ENCODE peak calls at places on chromosomes 5 and 9, in ten cellular contexts. Y is heart left ventricle, E is IMR-90, A is psoas muscle, P is lower lobe of right lung, Z is heart right ventricle, T is uterus, W is upper lobe of right lung, Q is left lung, D is hepatocyte. F is an unnamed sample. For H3K4me1, the result is how much of the 10 kb centered on the place peaks cover.

GRCh38 chr5:143652104-143652700 is 159.8 kb upstream of the HMHB1 start:
- DNase-seq in Y (no peak), E (peak), A (no peak), P (no peak), Z (no peak), T (no peak), W (no peak), Q (no peak), D (no peak), F (no peak)

GRCh38 chr5:172910828-172911627 is 48.2 kb upstream of the RPL26L1 start:
- DNase-seq in Y (peak), E (peak), A (peak), P (peak), Z (peak), T (peak), W (peak), Q (peak), D (peak), F (peak)

GRCh38 chr9:112755059-112755458 is 4.5 kb downstream of the SNX30 start:
- DNase-seq in Y (no peak), E (peak), A (no peak), P (no peak), Z (no peak), T (no peak), W (no peak), Q (no peak), D (no peak), F (peak)

GRCh38 chr9:36151306-36152210 is 15.0 kb downstream of the GLIPR2 start:
- DNase-seq in Y (peak), E (peak), A (peak), P (peak), Z (peak), T (no peak), W (peak), Q (peak), D (no peak), F (peak)

GRCh38 chr5:170741801-170742200 is 41.7 kb upstream of the GABRP start:
- DNase-seq in Y (no peak), E (no peak), A (no peak), P (no peak), Z (no peak), T (no peak), W (no peak), Q (no peak), D (no peak), F (no peak)

GRCh38 chr9:22158983-22159382 is 149.9 kb upstream of the CDKN2B start:
- DNase-seq in Y (no peak), E (peak), A (no peak), P (peak), Z (no peak), T (peak), W (peak), Q (peak), D (peak), F (no peak)

GRCh38 chr5:141672071-141672855 is 9.8 kb downstream of the ARAP3 start:
- DNase-seq in Y (no peak), E (no peak), A (no peak), P (no peak), Z (no peak), T (no peak), W (no peak), Q (no peak), D (no peak), F (no peak)

GRCh38 chr9:136156216-136157120 is 37.8 kb upstream of the TMEM250 start:
- DNase-seq in Y (no peak), E (no peak), A (no peak), P (no peak), Z (no peak), T (no peak), W (no peak), Q (no peak), D (no peak), F (no peak)

GRCh38 chr5:64437496-64437895 is 68.3 kb upstream of the RGS7BP start:
- DNase-seq in Y (no peak), E (no peak), A (no peak), P (no peak), Z (no peak), T (no peak), W (no peak), Q (no peak), D (no peak), F (no peak)

GRCh38 chr5:178249191-178249989 is 16.8 kb upstream of the PHYKPL start:
- DNase-seq in Y (no peak), E (peak), A (no peak), P (no peak), Z (peak), T (no peak), W (no peak), Q (no peak), D (no peak), F (no peak)

GRCh38 chr9:84851935-84852585 is 182.5 kb downstream of the NTRK2 start:
- DNase-seq in Y (no peak), E (peak), A (no peak), P (no peak), Z (no peak), T (peak), W (no peak), Q (peak), D (peak), F (no peak)

GRCh38 chr9:30765318-30765717 is 1619.1 kb upstream of the ACO1 start:
- DNase-seq in Y (no peak), E (no peak), A (no peak), P (no peak), Z (no peak), T (no peak), W (no peak), Q (no peak), D (no peak), F (no peak)

GRCh38 chr5:50476549-50476948 is 35.5 kb upstream of the EMB start:
- DNase-seq in Y (no peak), E (no peak), A (no peak), P (no peak), Z (no peak), T (no peak), W (no peak), Q (no peak), D (no peak), F (no peak)

GRCh38 chr9:23747088-23747748 is 78.8 kb downstream of the ELAVL2 start:
- DNase-seq in Y (no peak), E (no peak), A (no peak), P (no peak), Z (no peak), T (no peak), W (no peak), Q (no peak), D (no peak), F (no peak)

GRCh38 chr5:44332360-44332971 is 56.8 kb downstream of the FGF10 start:
- DNase-seq in Y (no peak), E (peak), A (no peak), P (no peak), Z (no peak), T (no peak), W (no peak), Q (no peak), D (peak), F (no peak)

GRCh38 chr5:148107608-148108007 is 43.8 kb downstream of the SPINK5 start:
- DNase-seq in Y (no peak), E (no peak), A (no peak), P (no peak), Z (no peak), T (no peak), W (no peak), Q (no peak), D (peak), F (no peak)

GRCh38 chr5:14440598-14441401 is 140.8 kb upstream of the OTULINL start:
- DNase-seq in Y (no peak), E (peak), A (peak), P (no peak), Z (peak), T (peak), W (no peak), Q (no peak), D (peak), F (no peak)

GRCh38 chr9:97357056-97357455 is 49.6 kb downstream of the CCDC180 start:
- DNase-seq in Y (no peak), E (no peak), A (no peak), P (no peak), Z (no peak), T (no peak), W (no peak), Q (no peak), D (no peak), F (no peak)

GRCh38 chr5:157750320-157750719 is 6.8 kb downstream of the LSM11 start:
- DNase-seq in Y (no peak), E (peak), A (no peak), P (no peak), Z (no peak), T (peak), W (no peak), Q (no peak), D (no peak), F (no peak)

GRCh38 chr5:1501372-1502045 is 22.3 kb downstream of the LPCAT1 start:
- DNase-seq in Y (no peak), E (no peak), A (no peak), P (no peak), Z (no peak), T (no peak), W (no peak), Q (no peak), D (no peak), F (no peak)

GRCh38 chr5:53080271-53080670 is 29.3 kb downstream of the MOCS2 start:
- DNase-seq in Y (no peak), E (no peak), A (no peak), P (no peak), Z (no peak), T (no peak), W (no peak), Q (no peak), D (no peak), F (no peak)

GRCh38 chr5:72178910-72179815 is 71.9 kb downstream of the MAP1B start:
- DNase-seq in Y (peak), E (peak), A (peak), P (no peak), Z (peak), T (peak), W (no peak), Q (peak), D (no peak), F (peak)

GRCh38 chr9:122228191-122228905 is 409 bp downstream of the LHX6 start:
- DNase-seq in Y (no peak), E (no peak), A (no peak), P (no peak), Z (no peak), T (no peak), W (no peak), Q (no peak), D (no peak), F (no peak)

GRCh38 chr5:93421498-93421897 is 159.5 kb downstream of the NR2F1-AS1 start:
- DNase-seq in Y (no peak), E (no peak), A (no peak), P (no peak), Z (no peak), T (no peak), W (no peak), Q (no peak), D (no peak), F (no peak)

GRCh38 chr9:136013116-136013515 is 51.9 kb upstream of the UBAC1 start:
- DNase-seq in Y (peak), E (no peak), A (peak), P (peak), Z (peak), T (no peak), W (peak), Q (no peak), D (no peak), F (peak)

GRCh38 chr9:127637322-127637847 is 25.3 kb downstream of the STXBP1 start:
- DNase-seq in Y (no peak), E (peak), A (no peak), P (no peak), Z (no peak), T (peak), W (peak), Q (no peak), D (peak), F (no peak)

GRCh38 chr9:127923771-127924170 is 6.8 kb downstream of the PIP5KL1 start:
- DNase-seq in Y (no peak), E (peak), A (no peak), P (no peak), Z (no peak), T (no peak), W (no peak), Q (no peak), D (no peak), F (no peak)

GRCh38 chr5:555058-555623 is 30.9 kb upstream of the SLC9A3 start:
- DNase-seq in Y (peak), E (no peak), A (no peak), P (no peak), Z (no peak), T (no peak), W (no peak), Q (peak), D (no peak), F (peak)

GRCh38 chr9:111427186-111427585 is 57.0 kb downstream of the ECPAS start:
- DNase-seq in Y (no peak), E (peak), A (no peak), P (no peak), Z (no peak), T (no peak), W (no peak), Q (no peak), D (no peak), F (no peak)

GRCh38 chr9:6739218-6739617 is 18.6 kb upstream of the KDM4C start:
- DNase-seq in Y (no peak), E (peak), A (no peak), P (no peak), Z (no peak), T (no peak), W (peak), Q (no peak), D (peak), F (no peak)

GRCh38 chr5:112973904-112974303 is 2.7 kb upstream of the DCP2 start:
- DNase-seq in Y (no peak), E (no peak), A (no peak), P (no peak), Z (no peak), T (no peak), W (no peak), Q (no peak), D (no peak), F (no peak)

GRCh38 chr5:78984020-78984610 is 995 bp downstream of the ARSB start:
- DNase-seq in Y (no peak), E (peak), A (no peak), P (no peak), Z (no peak), T (no peak), W (no peak), Q (no peak), D (no peak), F (no peak)

GRCh38 chr5:78989080-78989479 is 4.0 kb upstream of the ARSB start:
- DNase-seq in Y (no peak), E (no peak), A (no peak), P (no peak), Z (no peak), T (no peak), W (no peak), Q (no peak), D (no peak), F (no peak)

GRCh38 chr5:78985407-78986223 is 505 bp upstream of the ARSB start:
- DNase-seq in Y (no peak), E (peak), A (peak), P (peak), Z (no peak), T (no peak), W (no peak), Q (peak), D (peak), F (no peak)

GRCh38 chr5:78983601-78984000 is 1.5 kb downstream of the ARSB start:
- DNase-seq in Y (no peak), E (no peak), A (no peak), P (no peak), Z (no peak), T (no peak), W (no peak), Q (no peak), D (no peak), F (no peak)

DNA sequence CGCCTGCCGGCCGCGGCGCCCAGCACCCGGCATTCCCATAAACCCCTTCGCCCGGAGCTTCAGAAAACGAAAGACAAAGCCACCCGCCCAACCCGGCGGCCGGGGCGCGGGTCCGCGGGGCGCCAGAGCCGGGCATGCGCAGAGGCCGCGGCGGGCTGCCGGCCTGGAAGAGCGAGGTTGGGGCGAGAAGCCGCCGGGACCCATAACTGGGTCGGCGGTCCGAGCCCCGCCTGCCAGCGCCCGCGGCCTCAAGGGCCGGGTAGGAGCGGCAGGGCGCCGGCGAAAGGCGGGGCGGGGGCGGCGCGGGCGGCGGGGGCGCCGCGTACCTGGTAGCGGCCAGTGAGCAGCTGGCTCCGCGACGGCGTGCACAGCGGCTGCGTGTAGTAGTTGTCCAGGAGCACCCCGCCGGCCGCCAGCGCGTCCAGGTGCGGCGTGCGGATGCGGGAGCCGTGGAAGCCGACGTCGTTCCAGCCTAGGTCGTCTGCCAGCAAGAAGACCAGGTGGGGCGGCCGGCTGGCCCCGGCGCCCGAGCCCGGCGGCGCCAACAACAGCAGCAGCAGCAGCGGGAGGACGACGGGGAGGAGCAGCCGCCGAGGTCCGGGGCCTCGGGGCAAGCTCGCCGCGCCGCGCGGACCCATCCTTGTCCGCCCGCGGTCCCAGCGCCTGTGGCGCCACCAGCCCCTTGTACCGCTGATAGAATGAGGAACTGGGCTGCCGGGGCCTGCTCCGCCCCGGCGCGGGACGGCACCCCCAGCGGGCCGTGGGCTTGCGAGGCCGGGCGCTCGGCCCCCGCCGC is at the start of gene ARSB:
- DNase-seq in Y (peak), E (peak), A (peak), P (peak), Z (peak), T (peak), W (peak), Q (peak), D (peak), F (peak)
- TF ChIP-seq CTCF in Y (peak), E (peak), A (peak), P (peak), Z (no peak), T (no peak), W (peak), Q (no peak), D (peak), F (no peak)

GRCh38 chr5:133983674-133984073 is 15.2 kb upstream of the C5orf15 start:
- DNase-seq in Y (no peak), E (no peak), A (no peak), P (no peak), Z (no peak), T (no peak), W (no peak), Q (no peak), D (no peak), F (no peak)
- H3K4me1 ChIP-seq in Y (under half), E (under half), A (half or more), P (under half), Z (under half), T (under half), W (under half), Q (under half), D (under half), F (under half)

GRCh38 chr9:132236662-132237311 is 74.9 kb downstream of the NTNG2 start:
- DNase-seq in Y (no peak), E (no peak), A (no peak), P (no peak), Z (no peak), T (no peak), W (no peak), Q (no peak), D (no peak), F (no peak)
- TF ChIP-seq CTCF in Y (no peak), E (no peak), A (no peak), P (peak), Z (peak), T (no peak), W (peak), Q (peak), D (no peak), F (no peak)

GRCh38 chr5:54214747-54215146 is 95.6 kb downstream of the ARL15 start:
- DNase-seq in Y (no peak), E (no peak), A (no peak), P (no peak), Z (no peak), T (no peak), W (no peak), Q (no peak), D (no peak), F (no peak)
- H3K4me1 ChIP-seq in Y (under half), E (under half), A (under half), P (under half), Z (under half), T (under half), W (under half), Q (under half), D (under half), F (under half)

GRCh38 chr9:123347289-123348060 is 8.5 kb upstream of the CRB2 start:
- DNase-seq in Y (no peak), E (no peak), A (no peak), P (no peak), Z (no peak), T (no peak), W (no peak), Q (no peak), D (no peak), F (no peak)

GRCh38 chr9:123349033-123349432 is 7.0 kb upstream of the CRB2 start:
- DNase-seq in Y (no peak), E (no peak), A (no peak), P (no peak), Z (no peak), T (no peak), W (no peak), Q (no peak), D (no peak), F (no peak)

GRCh38 chr9:123348317-123348992 is 7.5 kb upstream of the CRB2 start:
- DNase-seq in Y (no peak), E (no peak), A (no peak), P (no peak), Z (no peak), T (no peak), W (no peak), Q (no peak), D (no peak), F (no peak)

GRCh38 chr9:123350590-123351310 is 5.2 kb upstream of the CRB2 start:
- DNase-seq in Y (no peak), E (no peak), A (no peak), P (peak), Z (no peak), T (no peak), W (no peak), Q (no peak), D (no peak), F (no peak)

DNA sequence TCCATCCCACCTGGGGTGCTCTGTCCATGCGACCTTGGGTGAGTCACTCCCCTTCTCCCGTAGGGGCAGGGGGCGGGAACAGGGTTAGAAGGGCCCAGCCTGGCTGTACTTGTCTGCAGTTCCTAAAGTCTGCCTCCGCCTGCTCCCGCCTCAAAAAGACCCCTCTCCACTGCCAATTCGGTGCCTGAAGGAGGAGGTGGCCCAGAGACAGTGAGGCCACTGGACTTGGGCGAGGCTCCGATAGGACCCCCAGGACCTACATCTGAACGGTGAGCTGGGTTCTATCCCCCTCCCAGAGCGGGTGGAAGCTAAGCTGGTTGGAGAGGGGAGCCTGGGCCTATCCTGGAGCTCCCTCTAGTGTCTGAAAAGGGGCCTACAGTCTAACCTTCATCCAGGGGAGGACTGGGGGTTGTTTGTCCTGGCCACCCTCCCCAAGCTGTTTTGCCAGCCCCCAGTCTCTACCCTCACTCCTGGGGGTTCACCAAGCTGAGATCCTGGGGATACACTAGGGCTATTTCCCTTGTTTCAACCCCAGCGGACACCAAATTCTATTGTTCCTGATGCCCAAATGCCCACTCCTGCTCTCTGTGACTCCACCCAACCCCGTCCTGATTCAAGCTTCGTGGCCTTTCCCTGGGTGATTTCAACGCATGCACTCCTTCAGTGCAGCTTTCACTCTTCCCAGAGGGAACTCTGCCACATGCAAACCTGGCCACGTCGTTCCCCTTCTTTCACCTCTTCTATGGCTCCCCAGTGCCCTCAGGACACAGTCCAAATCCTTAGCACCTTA is 6.1 kb upstream of the CRB2 start:
- DNase-seq in Y (no peak), E (peak), A (no peak), P (no peak), Z (no peak), T (no peak), W (no peak), Q (no peak), D (peak), F (no peak)
- TF ChIP-seq CTCF in Y (peak), E (peak), A (peak), P (peak), Z (peak), T (peak), W (peak), Q (peak), D (peak), F (peak)